ENCODE peak calls at places on chromosomes 16 and 17, in six cellular contexts. One of them, this sample, is unnamed.

GRCh38 chr17:82257473-82257872 is 16.0 kb downstream of the CSNK1D start:
- DNase-seq in cardiac muscle cell: no peak
- DNase-seq in CD8-positive, alpha-beta T cell: peak; percentile 74
- DNase-seq in right atrium auricular region: no peak
- DNase-seq in IMR-90: no peak
- DNase-seq in heart left ventricle: no peak
- DNase-seq in this sample: peak; percentile 92

GRCh38 chr16:1991135-1991551 is 1.4 kb downstream of the SYNGR3 start:
- DNase-seq in cardiac muscle cell: no peak
- DNase-seq in CD8-positive, alpha-beta T cell: peak; percentile 59
- DNase-seq in right atrium auricular region: no peak
- DNase-seq in IMR-90: no peak
- DNase-seq in heart left ventricle: no peak
- DNase-seq in this sample: peak; percentile 77

GRCh38 chr17:4607773-4608187 is 23.5 kb downstream of the SMTNL2 start:
- DNase-seq in cardiac muscle cell: peak; percentile 67
- DNase-seq in CD8-positive, alpha-beta T cell: no peak
- DNase-seq in right atrium auricular region: peak; percentile 86
- DNase-seq in IMR-90: peak; percentile 49
- DNase-seq in heart left ventricle: peak; percentile 76
- DNase-seq in this sample: peak; percentile 56

GRCh38 chr17:45309400-45309799 is 7.4 kb downstream of the MAP3K14 start:
- DNase-seq in cardiac muscle cell: no peak
- DNase-seq in CD8-positive, alpha-beta T cell: no peak
- DNase-seq in right atrium auricular region: no peak
- DNase-seq in IMR-90: no peak
- DNase-seq in heart left ventricle: no peak
- DNase-seq in this sample: no peak

GRCh38 chr17:34798581-34798980 is 162.7 kb downstream of the CCT6B start:
- DNase-seq in cardiac muscle cell: no peak
- DNase-seq in CD8-positive, alpha-beta T cell: no peak
- DNase-seq in right atrium auricular region: no peak
- DNase-seq in IMR-90: no peak
- DNase-seq in heart left ventricle: no peak
- DNase-seq in this sample: peak; percentile 71

GRCh38 chr16:15141586-15141985 is 47.5 kb upstream of the RRN3 start:
- DNase-seq in cardiac muscle cell: no peak
- DNase-seq in CD8-positive, alpha-beta T cell: no peak
- DNase-seq in right atrium auricular region: no peak
- DNase-seq in IMR-90: no peak
- DNase-seq in heart left ventricle: no peak
- DNase-seq in this sample: no peak

GRCh38 chr16:24204150-24204665 is 51.9 kb upstream of the CACNG3 start:
- DNase-seq in cardiac muscle cell: no peak
- DNase-seq in CD8-positive, alpha-beta T cell: no peak
- DNase-seq in right atrium auricular region: no peak
- DNase-seq in IMR-90: no peak
- DNase-seq in heart left ventricle: no peak
- DNase-seq in this sample: no peak

GRCh38 chr17:2929881-2930533 is 133.4 kb downstream of the OR1D5 start:
- DNase-seq in cardiac muscle cell: peak; percentile 57
- DNase-seq in CD8-positive, alpha-beta T cell: peak; percentile 27
- DNase-seq in right atrium auricular region: no peak
- DNase-seq in IMR-90: peak; percentile 39
- DNase-seq in heart left ventricle: no peak
- DNase-seq in this sample: peak; percentile 95

GRCh38 chr16:68247932-68248331 is 2.8 kb downstream of the PLA2G15 start:
- DNase-seq in cardiac muscle cell: no peak
- DNase-seq in CD8-positive, alpha-beta T cell: no peak
- DNase-seq in right atrium auricular region: no peak
- DNase-seq in IMR-90: no peak
- DNase-seq in heart left ventricle: no peak
- DNase-seq in this sample: no peak
- H3K4me3 ChIP-seq in cardiac muscle cell: no peak overlapping the region
- H3K4me3 ChIP-seq in CD8-positive, alpha-beta T cell: no peak overlapping the region
- H3K4me3 ChIP-seq in right atrium auricular region: no peak overlapping the region
- H3K4me3 ChIP-seq in IMR-90: no peak overlapping the region
- H3K4me3 ChIP-seq in heart left ventricle: no peak overlapping the region
- H3K4me3 ChIP-seq in this sample: no peak overlapping the region

GRCh38 chr17:79695293-79696158 is 35.2 kb upstream of the ENPP7 start:
- DNase-seq in cardiac muscle cell: no peak
- DNase-seq in CD8-positive, alpha-beta T cell: no peak
- DNase-seq in right atrium auricular region: no peak
- DNase-seq in IMR-90: no peak
- DNase-seq in heart left ventricle: peak; percentile 54
- DNase-seq in this sample: peak; percentile 57

GRCh38 chr17:79693419-79693818 is 37.3 kb upstream of the ENPP7 start:
- DNase-seq in cardiac muscle cell: no peak
- DNase-seq in CD8-positive, alpha-beta T cell: no peak
- DNase-seq in right atrium auricular region: no peak
- DNase-seq in IMR-90: no peak
- DNase-seq in heart left ventricle: no peak
- DNase-seq in this sample: no peak

GRCh38 chr17:79690988-79691836 is 39.5 kb upstream of the ENPP7 start:
- DNase-seq in cardiac muscle cell: no peak
- DNase-seq in CD8-positive, alpha-beta T cell: no peak
- DNase-seq in right atrium auricular region: no peak
- DNase-seq in IMR-90: no peak
- DNase-seq in heart left ventricle: no peak
- DNase-seq in this sample: peak; percentile 59

GRCh38 chr17:79696159-79696982 is 34.4 kb upstream of the ENPP7 start:
- DNase-seq in cardiac muscle cell: no peak
- DNase-seq in CD8-positive, alpha-beta T cell: no peak
- DNase-seq in right atrium auricular region: no peak
- DNase-seq in IMR-90: no peak
- DNase-seq in heart left ventricle: no peak
- DNase-seq in this sample: peak; percentile 70

GRCh38 chr17:79691931-79692330 is 38.8 kb upstream of the ENPP7 start:
- DNase-seq in cardiac muscle cell: no peak
- DNase-seq in CD8-positive, alpha-beta T cell: no peak
- DNase-seq in right atrium auricular region: no peak
- DNase-seq in IMR-90: no peak
- DNase-seq in heart left ventricle: no peak
- DNase-seq in this sample: peak; percentile 74
- H3K36me3 ChIP-seq in cardiac muscle cell: no peaks in the 10 kb centered on the region
- H3K36me3 ChIP-seq in CD8-positive, alpha-beta T cell: no peaks in the 10 kb centered on the region
- H3K36me3 ChIP-seq in right atrium auricular region: no peaks in the 10 kb centered on the region
- H3K36me3 ChIP-seq in IMR-90: no peaks in the 10 kb centered on the region
- H3K36me3 ChIP-seq in heart left ventricle: no peaks in the 10 kb centered on the region
- H3K36me3 ChIP-seq in this sample: no peaks in the 10 kb centered on the region

GRCh38 chr16:86303787-86304685 is 206.3 kb upstream of the FOXF1 start:
- DNase-seq in cardiac muscle cell: no peak
- DNase-seq in CD8-positive, alpha-beta T cell: no peak
- DNase-seq in right atrium auricular region: no peak
- DNase-seq in IMR-90: peak; percentile 64
- DNase-seq in heart left ventricle: no peak
- DNase-seq in this sample: peak; percentile 62

GRCh38 chr16:86302710-86303109 is 207.6 kb upstream of the FOXF1 start:
- DNase-seq in cardiac muscle cell: no peak
- DNase-seq in CD8-positive, alpha-beta T cell: no peak
- DNase-seq in right atrium auricular region: no peak
- DNase-seq in IMR-90: no peak
- DNase-seq in heart left ventricle: no peak
- DNase-seq in this sample: no peak

GRCh38 chr16:86299882-86300490 is 210.3 kb upstream of the FOXF1 start:
- DNase-seq in cardiac muscle cell: no peak
- DNase-seq in CD8-positive, alpha-beta T cell: no peak
- DNase-seq in right atrium auricular region: no peak
- DNase-seq in IMR-90: no peak
- DNase-seq in heart left ventricle: no peak
- DNase-seq in this sample: no peak

GRCh38 chr16:86298166-86299131 is 211.9 kb upstream of the FOXF1 start:
- DNase-seq in cardiac muscle cell: no peak
- DNase-seq in CD8-positive, alpha-beta T cell: no peak
- DNase-seq in right atrium auricular region: no peak
- DNase-seq in IMR-90: peak; percentile 88
- DNase-seq in heart left ventricle: no peak
- DNase-seq in this sample: peak; percentile 19

GRCh38 chr16:86300746-86301480 is 209.4 kb upstream of the FOXF1 start:
- DNase-seq in cardiac muscle cell: peak; percentile 66
- DNase-seq in CD8-positive, alpha-beta T cell: no peak
- DNase-seq in right atrium auricular region: no peak
- DNase-seq in IMR-90: peak; percentile 85
- DNase-seq in heart left ventricle: no peak
- DNase-seq in this sample: peak; percentile 52
- H3K27me3 ChIP-seq in cardiac muscle cell: no peaks in the 10 kb centered on the region
- H3K27me3 ChIP-seq in CD8-positive, alpha-beta T cell: peaks cover 15% of the 10 kb centered on the region
- H3K27me3 ChIP-seq in right atrium auricular region: peaks cover 14% of the 10 kb centered on the region
- H3K27me3 ChIP-seq in IMR-90: no peaks in the 10 kb centered on the region
- H3K27me3 ChIP-seq in heart left ventricle: peaks cover 80% of the 10 kb centered on the region
- H3K27me3 ChIP-seq in this sample: peaks cover 5% of the 10 kb centered on the region

GRCh38 chr16:79212114-79212791 is 388.3 kb downstream of the MAF start:
- DNase-seq in cardiac muscle cell: no peak
- DNase-seq in CD8-positive, alpha-beta T cell: no peak
- DNase-seq in right atrium auricular region: no peak
- DNase-seq in IMR-90: no peak
- DNase-seq in heart left ventricle: no peak
- DNase-seq in this sample: peak; percentile 34
- H3K4me3 ChIP-seq in cardiac muscle cell: no peak overlapping the region
- H3K4me3 ChIP-seq in CD8-positive, alpha-beta T cell: no peak overlapping the region
- H3K4me3 ChIP-seq in right atrium auricular region: no peak overlapping the region
- H3K4me3 ChIP-seq in IMR-90: no peak overlapping the region
- H3K4me3 ChIP-seq in heart left ventricle: no peak overlapping the region
- H3K4me3 ChIP-seq in this sample: no peak overlapping the region

GRCh38 chr16:630815-631405 is at the start of gene WFIKKN1:
- DNase-seq in cardiac muscle cell: peak; percentile 94
- DNase-seq in CD8-positive, alpha-beta T cell: no peak
- DNase-seq in right atrium auricular region: no peak
- DNase-seq in IMR-90: no peak
- DNase-seq in heart left ventricle: peak; percentile 22
- DNase-seq in this sample: peak; percentile 95
- H3K36me3 ChIP-seq in cardiac muscle cell: peaks cover 12% of the 10 kb centered on the region
- H3K36me3 ChIP-seq in CD8-positive, alpha-beta T cell: no peaks in the 10 kb centered on the region
- H3K36me3 ChIP-seq in right atrium auricular region: peaks cover 11% of the 10 kb centered on the region
- H3K36me3 ChIP-seq in IMR-90: peaks cover 17% of the 10 kb centered on the region
- H3K36me3 ChIP-seq in heart left ventricle: peaks cover 36% of the 10 kb centered on the region
- H3K36me3 ChIP-seq in this sample: no peaks in the 10 kb centered on the region

GRCh38 chr16:86515780-86516617 is 5.7 kb downstream of the FOXF1 start:
- DNase-seq in cardiac muscle cell: peak; percentile 62
- DNase-seq in CD8-positive, alpha-beta T cell: no peak
- DNase-seq in right atrium auricular region: no peak
- DNase-seq in IMR-90: peak; percentile 51
- DNase-seq in heart left ventricle: no peak
- DNase-seq in this sample: peak; percentile 80
- H3K27me3 ChIP-seq in cardiac muscle cell: peaks cover 84% of the 10 kb centered on the region
- H3K27me3 ChIP-seq in CD8-positive, alpha-beta T cell: no peaks in the 10 kb centered on the region
- H3K27me3 ChIP-seq in right atrium auricular region: peaks cover 5% of the 10 kb centered on the region
- H3K27me3 ChIP-seq in IMR-90: no peaks in the 10 kb centered on the region
- H3K27me3 ChIP-seq in heart left ventricle: peaks cover 89% of the 10 kb centered on the region
- H3K27me3 ChIP-seq in this sample: peaks cover 85% of the 10 kb centered on the region

DNA sequence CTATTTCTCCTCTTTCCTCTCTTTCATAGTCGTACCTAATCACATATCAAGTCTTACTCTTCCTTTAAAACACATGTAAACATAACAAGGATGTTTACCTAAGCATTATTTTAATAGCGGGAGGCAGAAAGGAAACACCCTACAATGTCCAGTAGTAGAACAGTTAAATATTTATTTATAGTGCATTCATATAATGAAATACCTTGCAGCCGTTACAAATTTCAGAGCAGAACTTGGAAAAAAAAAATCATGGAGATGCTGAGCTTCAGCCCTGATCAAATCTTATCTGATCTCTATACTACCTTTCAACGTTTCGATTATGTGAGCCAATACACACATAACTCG is 39.6 kb downstream of the GRB2 start:
- DNase-seq in cardiac muscle cell: no peak
- DNase-seq in CD8-positive, alpha-beta T cell: no peak
- DNase-seq in right atrium auricular region: no peak
- DNase-seq in IMR-90: no peak
- DNase-seq in heart left ventricle: no peak
- DNase-seq in this sample: no peak
- H3K4me3 ChIP-seq in cardiac muscle cell: no peak overlapping the region
- H3K4me3 ChIP-seq in CD8-positive, alpha-beta T cell: no peak overlapping the region
- H3K4me3 ChIP-seq in right atrium auricular region: no peak overlapping the region
- H3K4me3 ChIP-seq in IMR-90: no peak overlapping the region
- H3K4me3 ChIP-seq in heart left ventricle: no peak overlapping the region
- H3K4me3 ChIP-seq in this sample: no peak overlapping the region

DNA sequence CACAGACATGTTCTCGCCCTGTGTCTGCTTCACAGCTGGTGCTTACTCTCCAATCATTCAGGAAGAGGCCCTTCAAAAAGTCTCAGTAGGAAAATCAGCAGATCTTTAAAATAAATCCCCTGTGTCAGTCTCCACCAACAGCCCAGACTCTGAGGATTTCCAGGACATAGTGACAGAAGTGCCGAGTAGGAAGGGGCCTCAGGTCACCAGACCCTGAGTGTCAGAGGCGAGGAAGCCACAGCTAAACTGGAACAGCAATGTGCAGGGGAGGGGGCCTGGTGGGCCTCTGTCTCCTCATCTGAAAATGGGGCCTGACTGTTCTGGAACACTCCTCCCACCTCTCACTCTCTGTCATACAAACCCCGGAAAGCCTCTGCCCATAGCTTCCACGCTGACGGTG is 6.3 kb downstream of the CACNG4 start:
- DNase-seq in cardiac muscle cell: no peak
- DNase-seq in CD8-positive, alpha-beta T cell: no peak
- DNase-seq in right atrium auricular region: no peak
- DNase-seq in IMR-90: no peak
- DNase-seq in heart left ventricle: no peak
- DNase-seq in this sample: no peak
- H3K36me3 ChIP-seq in cardiac muscle cell: no peaks in the 10 kb centered on the region
- H3K36me3 ChIP-seq in CD8-positive, alpha-beta T cell: no peaks in the 10 kb centered on the region
- H3K36me3 ChIP-seq in right atrium auricular region: no peaks in the 10 kb centered on the region
- H3K36me3 ChIP-seq in IMR-90: no peaks in the 10 kb centered on the region
- H3K36me3 ChIP-seq in heart left ventricle: no peaks in the 10 kb centered on the region
- H3K36me3 ChIP-seq in this sample: no peaks in the 10 kb centered on the region

DNA sequence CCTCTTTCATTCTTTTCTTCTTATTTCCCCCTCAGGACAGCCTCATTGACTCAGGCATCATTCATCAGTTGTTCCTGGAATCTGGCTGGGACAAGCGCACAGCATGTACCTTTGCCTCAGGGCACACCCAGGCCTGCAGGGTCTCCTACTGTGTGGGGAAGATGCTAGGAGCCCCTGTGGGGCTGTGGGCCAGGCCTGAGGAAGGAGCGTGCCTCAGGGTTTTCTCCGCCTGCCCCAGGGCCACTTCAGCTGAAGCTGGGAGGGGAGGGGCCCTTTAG is 7.8 kb downstream of the ELMO3 start:
- DNase-seq in cardiac muscle cell: no peak
- DNase-seq in CD8-positive, alpha-beta T cell: no peak
- DNase-seq in right atrium auricular region: no peak
- DNase-seq in IMR-90: no peak
- DNase-seq in heart left ventricle: no peak
- DNase-seq in this sample: no peak
- H3K27me3 ChIP-seq in cardiac muscle cell: no peaks in the 10 kb centered on the region
- H3K27me3 ChIP-seq in CD8-positive, alpha-beta T cell: no peaks in the 10 kb centered on the region
- H3K27me3 ChIP-seq in right atrium auricular region: no peaks in the 10 kb centered on the region
- H3K27me3 ChIP-seq in IMR-90: no peaks in the 10 kb centered on the region
- H3K27me3 ChIP-seq in heart left ventricle: no peaks in the 10 kb centered on the region
- H3K27me3 ChIP-seq in this sample: no peaks in the 10 kb centered on the region